ENCODE peak calls at places on chromosomes 16 and 17, in four cellular contexts. X is astrocyte of the spinal cord, U is tibial artery, R is EL. F is an unnamed sample.

GRCh38 chr16:65532218-65532617 is 410.4 kb upstream of the CDH11 start:
- DNase-seq in X (no peak), U (no peak), R (peak; percentile 6), F (no peak)

GRCh38 chr17:56023851-56024250 is 129.4 kb upstream of the ANKFN1 start:
- DNase-seq in X (no peak), U (no peak), R (no peak), F (no peak)

GRCh38 chr17:3665834-3666233 is 2.5 kb downstream of the TAX1BP3 start:
- DNase-seq in X (no peak), U (no peak), R (no peak), F (no peak)

GRCh38 chr17:70521821-70522256 is 352.5 kb downstream of the KCNJ2 start:
- DNase-seq in X (peak; percentile 22), U (peak; percentile 50), R (peak; percentile 12), F (no peak)

GRCh38 chr16:349211-349610 is 3.3 kb downstream of the AXIN1 start:
- DNase-seq in X (no peak), U (no peak), R (no peak), F (no peak)

GRCh38 chr16:78228704-78229103 is 129.2 kb downstream of the WWOX start:
- DNase-seq in X (no peak), U (no peak), R (no peak), F (no peak)

GRCh38 chr17:51435171-51435552 is 174.8 kb downstream of the UTP18 start:
- DNase-seq in X (no peak), U (no peak), R (no peak), F (no peak)

GRCh38 chr17:76397687-76398522 is 13.5 kb downstream of the SPHK1 start:
- DNase-seq in X (peak; percentile 81), U (peak; percentile 96), R (peak; percentile 84), F (peak; percentile 90)

GRCh38 chr17:74780443-74781238 is 4.5 kb upstream of the NAT9 start:
- DNase-seq in X (peak; percentile 17), U (no peak), R (peak; percentile 49), F (peak; percentile 88)

F was measured in A549.